ENCODE peak calls at places on chromosomes 5 and 9, in six cellular contexts. H, B, A, E, S and I are unnamed samples.

GRCh38 chr9:136036050-136036449 is 59.0 kb downstream of the NACC2 start:
- DNase-seq in H (no peak), B (peak), A (no peak), E (no peak), S (no peak), I (no peak)

GRCh38 chr5:109805882-109806281 is 116.2 kb downstream of the MAN2A1 start:
- DNase-seq in H (no peak), B (no peak), A (no peak), E (no peak), S (no peak), I (no peak)

GRCh38 chr9:92747459-92748232 is 17.0 kb downstream of the BICD2 start:
- DNase-seq in H (no peak), B (peak), A (no peak), E (no peak), S (no peak), I (no peak)

GRCh38 chr9:137152844-137153405 is 14.0 kb downstream of the GRIN1 start:
- DNase-seq in H (no peak), B (no peak), A (no peak), E (no peak), S (no peak), I (no peak)

GRCh38 chr9:38000735-38001134 is 68.3 kb downstream of the SHB start:
- DNase-seq in H (no peak), B (no peak), A (no peak), E (no peak), S (no peak), I (no peak)

GRCh38 chr9:131754846-131755245 is 15.0 kb upstream of the RAPGEF1 start:
- DNase-seq in H (no peak), B (no peak), A (no peak), E (no peak), S (no peak), I (no peak)

GRCh38 chr9:9612270-9612669 is 1000.5 kb downstream of the PTPRD start:
- DNase-seq in H (no peak), B (no peak), A (no peak), E (no peak), S (peak), I (no peak)

GRCh38 chr5:145975361-145976066 is 39.1 kb downstream of the SH3RF2 start:
- DNase-seq in H (peak), B (peak), A (no peak), E (no peak), S (peak), I (no peak)

GRCh38 chr5:141182248-141182647 is at the start of gene PCDHB16:
- DNase-seq in H (no peak), B (peak), A (peak), E (no peak), S (no peak), I (no peak)

GRCh38 chr5:39892708-39893107 is 467.9 kb upstream of the DAB2 start:
- DNase-seq in H (no peak), B (peak), A (no peak), E (no peak), S (no peak), I (no peak)

GRCh38 chr9:95494416-95495371 is 22.1 kb downstream of the PTCH1 start:
- DNase-seq in H (no peak), B (peak), A (peak), E (peak), S (peak), I (peak)